ENCODE peak calls at places on chromosomes 3 and 15, in ten cellular contexts. One of them, this sample, is unnamed.
A peak's percentile ranks its signal among the peaks of the same experiment; 100 is the strongest.

GRCh38 chr15:58070801-58071418 is 5.4 kb upstream of the ALDH1A2 start:
- DNase-seq in fibroblast of lung: peak; percentile 70
- DNase-seq in cardiac muscle cell: peak; percentile 73
- DNase-seq in AG09319: peak; percentile 8
- DNase-seq in transverse colon: peak; percentile 69
- DNase-seq in AG10803: peak; percentile 46
- DNase-seq in kidney: peak; percentile 73
- DNase-seq in psoas muscle: peak; percentile 68
- DNase-seq in foreskin keratinocyte: no peak
- DNase-seq in right lobe of liver: peak; percentile 44
- DNase-seq in this sample: peak; percentile 26

GRCh38 chr3:46449755-46450552 is 14.8 kb downstream of the LTF start:
- DNase-seq in kidney: no peak
- DNase-seq in psoas muscle: no peak
- DNase-seq in transverse colon: no peak
- DNase-seq in cardiac muscle cell: peak; percentile 9
- DNase-seq in AG10803: peak; percentile 9
- DNase-seq in AG09319: no peak
- DNase-seq in fibroblast of lung: peak; percentile 12
- DNase-seq in right lobe of liver: no peak
- DNase-seq in foreskin keratinocyte: no peak
- DNase-seq in this sample: no peak

GRCh38 chr15:26082069-26082832 is 219.1 kb upstream of the ATP10A start:
- DNase-seq in transverse colon: peak; percentile 94
- DNase-seq in AG09319: peak; percentile 20
- DNase-seq in right lobe of liver: peak; percentile 97
- DNase-seq in psoas muscle: peak; percentile 97
- DNase-seq in AG10803: peak; percentile 94
- DNase-seq in cardiac muscle cell: peak; percentile 97
- DNase-seq in fibroblast of lung: peak; percentile 95
- DNase-seq in kidney: peak; percentile 98
- DNase-seq in foreskin keratinocyte: peak; percentile 82
- DNase-seq in this sample: peak; percentile 87

GRCh38 chr3:168812234-168812633 is 716.5 kb upstream of the GOLIM4 start:
- DNase-seq in psoas muscle: no peak
- DNase-seq in right lobe of liver: no peak
- DNase-seq in foreskin keratinocyte: no peak
- DNase-seq in AG09319: no peak
- DNase-seq in cardiac muscle cell: no peak
- DNase-seq in kidney: no peak
- DNase-seq in transverse colon: no peak
- DNase-seq in AG10803: no peak
- DNase-seq in fibroblast of lung: peak; percentile 17
- DNase-seq in this sample: no peak

GRCh38 chr3:34275811-34276210 is 477.4 kb downstream of the PDCD6IP start:
- DNase-seq in AG09319: no peak
- DNase-seq in fibroblast of lung: no peak
- DNase-seq in cardiac muscle cell: no peak
- DNase-seq in transverse colon: no peak
- DNase-seq in AG10803: no peak
- DNase-seq in foreskin keratinocyte: no peak
- DNase-seq in psoas muscle: no peak
- DNase-seq in right lobe of liver: no peak
- DNase-seq in kidney: no peak
- DNase-seq in this sample: no peak

GRCh38 chr15:77866186-77866585 is 211.3 kb downstream of the TBC1D2B start:
- DNase-seq in cardiac muscle cell: no peak
- DNase-seq in kidney: peak; percentile 41
- DNase-seq in psoas muscle: peak; percentile 9
- DNase-seq in fibroblast of lung: no peak
- DNase-seq in right lobe of liver: no peak
- DNase-seq in transverse colon: peak; percentile 3
- DNase-seq in AG10803: no peak
- DNase-seq in AG09319: no peak
- DNase-seq in foreskin keratinocyte: no peak
- DNase-seq in this sample: no peak

GRCh38 chr15:37995461-37996347 is 61.3 kb downstream of the TMCO5A start:
- DNase-seq in right lobe of liver: no peak
- DNase-seq in foreskin keratinocyte: peak; percentile 31
- DNase-seq in AG09319: peak; percentile 30
- DNase-seq in psoas muscle: no peak
- DNase-seq in transverse colon: no peak
- DNase-seq in kidney: no peak
- DNase-seq in cardiac muscle cell: peak; percentile 84
- DNase-seq in AG10803: peak; percentile 72
- DNase-seq in fibroblast of lung: peak; percentile 84
- DNase-seq in this sample: no peak

GRCh38 chr3:112333002-112333385 is at the start of gene CD200:
- DNase-seq in AG10803: peak; percentile 17
- DNase-seq in cardiac muscle cell: peak; percentile 75
- DNase-seq in transverse colon: peak; percentile 68
- DNase-seq in fibroblast of lung: peak; percentile 50
- DNase-seq in foreskin keratinocyte: no peak
- DNase-seq in AG09319: no peak
- DNase-seq in psoas muscle: peak; percentile 60
- DNase-seq in right lobe of liver: peak; percentile 35
- DNase-seq in kidney: peak; percentile 86
- DNase-seq in this sample: peak; percentile 56

GRCh38 chr3:14439501-14440167 is 37.2 kb downstream of the SLC6A6 start:
- DNase-seq in AG09319: no peak
- DNase-seq in right lobe of liver: peak; percentile 80
- DNase-seq in fibroblast of lung: peak; percentile 57
- DNase-seq in cardiac muscle cell: peak; percentile 76
- DNase-seq in psoas muscle: peak; percentile 80
- DNase-seq in kidney: peak; percentile 91
- DNase-seq in foreskin keratinocyte: no peak
- DNase-seq in AG10803: no peak
- DNase-seq in transverse colon: peak; percentile 73
- DNase-seq in this sample: no peak

GRCh38 chr3:115072265-115073008 is 74.7 kb downstream of the ZBTB20 start:
- DNase-seq in psoas muscle: no peak
- DNase-seq in cardiac muscle cell: peak; percentile 64
- DNase-seq in transverse colon: no peak
- DNase-seq in AG09319: no peak
- DNase-seq in foreskin keratinocyte: no peak
- DNase-seq in fibroblast of lung: peak; percentile 26
- DNase-seq in kidney: no peak
- DNase-seq in right lobe of liver: no peak
- DNase-seq in AG10803: peak; percentile 66
- DNase-seq in this sample: no peak

GRCh38 chr15:100932676-100933348 is 13.7 kb downstream of the LRRK1 start:
- DNase-seq in cardiac muscle cell: no peak
- DNase-seq in transverse colon: no peak
- DNase-seq in AG09319: no peak
- DNase-seq in AG10803: no peak
- DNase-seq in foreskin keratinocyte: no peak
- DNase-seq in right lobe of liver: no peak
- DNase-seq in fibroblast of lung: no peak
- DNase-seq in psoas muscle: no peak
- DNase-seq in kidney: no peak
- DNase-seq in this sample: no peak

GRCh38 chr15:100930306-100930848 is 11.2 kb downstream of the LRRK1 start:
- DNase-seq in psoas muscle: no peak
- DNase-seq in kidney: no peak
- DNase-seq in AG10803: no peak
- DNase-seq in right lobe of liver: no peak
- DNase-seq in AG09319: no peak
- DNase-seq in transverse colon: no peak
- DNase-seq in cardiac muscle cell: no peak
- DNase-seq in foreskin keratinocyte: no peak
- DNase-seq in fibroblast of lung: no peak
- DNase-seq in this sample: no peak

GRCh38 chr15:100928632-100929280 is 9.6 kb downstream of the LRRK1 start:
- DNase-seq in kidney: no peak
- DNase-seq in transverse colon: peak; percentile 63
- DNase-seq in AG09319: no peak
- DNase-seq in fibroblast of lung: no peak
- DNase-seq in right lobe of liver: no peak
- DNase-seq in foreskin keratinocyte: no peak
- DNase-seq in psoas muscle: no peak
- DNase-seq in AG10803: no peak
- DNase-seq in cardiac muscle cell: no peak
- DNase-seq in this sample: no peak

GRCh38 chr15:100929641-100930042 is 10.5 kb downstream of the LRRK1 start:
- DNase-seq in AG09319: no peak
- DNase-seq in transverse colon: no peak
- DNase-seq in psoas muscle: no peak
- DNase-seq in fibroblast of lung: no peak
- DNase-seq in foreskin keratinocyte: peak; percentile 64
- DNase-seq in AG10803: no peak
- DNase-seq in kidney: no peak
- DNase-seq in cardiac muscle cell: no peak
- DNase-seq in right lobe of liver: no peak
- DNase-seq in this sample: no peak

DNA sequence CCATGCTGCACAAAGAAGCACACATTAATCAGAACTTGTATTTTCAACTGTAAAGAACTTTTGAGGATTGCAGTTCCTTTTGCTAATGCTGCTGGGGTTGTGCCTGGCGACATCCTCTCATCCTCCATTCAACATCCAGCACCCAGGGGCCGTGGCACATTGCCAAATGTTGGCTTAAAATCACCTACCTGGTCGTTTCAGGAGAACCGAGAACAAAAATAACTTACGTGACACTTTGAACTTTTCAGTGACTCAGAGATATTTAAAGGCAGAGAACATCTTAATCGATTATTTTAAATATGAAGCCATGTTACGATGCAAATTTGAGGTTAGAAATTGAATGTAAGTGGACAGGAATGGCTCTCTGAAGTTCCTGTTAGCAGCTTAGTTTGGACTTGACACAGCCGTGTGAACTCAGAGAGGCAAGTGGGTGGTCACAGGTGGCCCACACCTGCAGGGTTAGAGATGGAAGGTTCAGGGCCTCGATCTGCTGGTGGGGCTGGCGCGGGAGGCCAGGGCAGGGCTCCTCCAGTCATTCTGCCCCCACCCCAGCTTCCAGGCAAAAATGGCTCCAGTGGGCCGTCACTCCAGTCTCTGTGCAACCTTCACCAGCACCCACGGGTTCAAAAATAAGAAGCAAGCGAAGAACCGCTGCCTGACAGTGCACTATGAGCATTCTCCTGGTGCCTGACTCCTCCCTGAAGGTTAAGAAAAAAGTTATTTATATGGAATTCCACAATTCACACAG is 12.2 kb downstream of the LRRK1 start:
- DNase-seq in foreskin keratinocyte: no peak
- DNase-seq in transverse colon: peak; percentile 64
- DNase-seq in kidney: no peak
- DNase-seq in AG09319: no peak
- DNase-seq in cardiac muscle cell: no peak
- DNase-seq in fibroblast of lung: no peak
- DNase-seq in AG10803: no peak
- DNase-seq in right lobe of liver: no peak
- DNase-seq in psoas muscle: no peak
- DNase-seq in this sample: peak; percentile 70
- TF ChIP-seq CTCF in foreskin keratinocyte: no peak
- TF ChIP-seq CTCF in transverse colon: no peak
- TF ChIP-seq CTCF in kidney: no peak
- TF ChIP-seq CTCF in AG09319: no peak
- TF ChIP-seq CTCF in cardiac muscle cell: no peak
- TF ChIP-seq CTCF in fibroblast of lung: no peak
- TF ChIP-seq CTCF in AG10803: no peak
- TF ChIP-seq CTCF in right lobe of liver: no peak
- TF ChIP-seq CTCF in psoas muscle: no peak
- TF ChIP-seq CTCF in this sample: no peak

DNA sequence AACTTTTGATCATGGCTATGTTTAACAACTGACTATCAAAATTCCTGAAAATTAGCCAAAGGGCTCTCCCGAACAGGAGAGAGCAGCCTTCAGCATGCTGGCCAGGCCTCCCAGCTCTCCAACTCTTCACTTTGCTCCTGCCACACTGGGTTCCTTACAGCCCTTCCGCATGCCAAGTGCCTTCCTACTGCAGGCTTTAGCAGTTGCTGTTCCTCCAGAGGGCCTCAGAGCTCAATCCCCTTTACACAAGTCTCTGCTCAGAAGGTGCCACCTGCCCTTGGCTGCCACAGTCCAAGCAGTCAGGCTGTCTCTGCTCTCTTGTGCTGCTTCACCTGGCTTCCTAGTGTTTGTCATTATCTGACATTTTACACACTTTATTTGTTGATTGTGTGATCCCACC is 553.1 kb upstream of the PPP2R3A start:
- DNase-seq in right lobe of liver: no peak
- DNase-seq in kidney: peak; percentile 32
- DNase-seq in fibroblast of lung: no peak
- DNase-seq in transverse colon: no peak
- DNase-seq in foreskin keratinocyte: no peak
- DNase-seq in cardiac muscle cell: no peak
- DNase-seq in psoas muscle: no peak
- DNase-seq in AG10803: no peak
- DNase-seq in AG09319: no peak
- DNase-seq in this sample: no peak
- TF ChIP-seq CTCF in right lobe of liver: no peak
- TF ChIP-seq CTCF in kidney: no peak
- TF ChIP-seq CTCF in fibroblast of lung: no peak
- TF ChIP-seq CTCF in transverse colon: no peak
- TF ChIP-seq CTCF in foreskin keratinocyte: no peak
- TF ChIP-seq CTCF in cardiac muscle cell: no peak
- TF ChIP-seq CTCF in psoas muscle: no peak
- TF ChIP-seq CTCF in AG10803: no peak
- TF ChIP-seq CTCF in AG09319: no peak
- TF ChIP-seq CTCF in this sample: peak; percentile 4

GRCh38 chr3:9251055-9251786 is 1.8 kb upstream of the SRGAP3 start:
- DNase-seq in foreskin keratinocyte: peak; percentile 9
- DNase-seq in fibroblast of lung: no peak
- DNase-seq in AG09319: no peak
- DNase-seq in kidney: no peak
- DNase-seq in AG10803: no peak
- DNase-seq in transverse colon: no peak
- DNase-seq in right lobe of liver: no peak
- DNase-seq in cardiac muscle cell: no peak
- DNase-seq in psoas muscle: peak; percentile 91
- DNase-seq in this sample: no peak
- TF ChIP-seq CTCF in foreskin keratinocyte: peak; percentile 55
- TF ChIP-seq CTCF in fibroblast of lung: no peak
- TF ChIP-seq CTCF in AG09319: peak; percentile 0
- TF ChIP-seq CTCF in kidney: no peak
- TF ChIP-seq CTCF in AG10803: no peak
- TF ChIP-seq CTCF in transverse colon: no peak
- TF ChIP-seq CTCF in right lobe of liver: no peak
- TF ChIP-seq CTCF in cardiac muscle cell: no peak
- TF ChIP-seq CTCF in psoas muscle: peak; percentile 31
- TF ChIP-seq CTCF in this sample: no peak

GRCh38 chr3:69385723-69386483 is at the start of gene FRMD4B:
- DNase-seq in transverse colon: peak; percentile 65
- DNase-seq in right lobe of liver: peak; percentile 82
- DNase-seq in AG10803: peak; percentile 13
- DNase-seq in foreskin keratinocyte: no peak
- DNase-seq in AG09319: no peak
- DNase-seq in fibroblast of lung: peak; percentile 22
- DNase-seq in cardiac muscle cell: peak; percentile 18
- DNase-seq in psoas muscle: peak; percentile 83
- DNase-seq in kidney: peak; percentile 90
- DNase-seq in this sample: peak; percentile 73
- TF ChIP-seq CTCF in transverse colon: no peak
- TF ChIP-seq CTCF in right lobe of liver: peak; percentile 20
- TF ChIP-seq CTCF in AG10803: no peak
- TF ChIP-seq CTCF in foreskin keratinocyte: peak; percentile 44
- TF ChIP-seq CTCF in AG09319: peak; percentile 22
- TF ChIP-seq CTCF in fibroblast of lung: peak; percentile 24
- TF ChIP-seq CTCF in cardiac muscle cell: peak; percentile 26
- TF ChIP-seq CTCF in psoas muscle: no peak
- TF ChIP-seq CTCF in kidney: no peak
- TF ChIP-seq CTCF in this sample: peak; percentile 33

This sample was measured in GM13976.